ENCODE peak calls at places on chromosome 22, in four cellular contexts. J is Calu3, Y is cardiac fibroblast, W is brain microvascular endothelial cell. I is an unnamed sample.

GRCh38 chr22:30575011-30575671 is 676 bp upstream of the GAL3ST1 start:
- DNase-seq in J (no peak), Y (peak; percentile 93), W (peak; percentile 2), I (no peak)

GRCh38 chr22:21936151-21936778 is 16.4 kb downstream of the PPM1F start:
- DNase-seq in J (no peak), Y (peak; percentile 28), W (no peak), I (no peak)

GRCh38 chr22:28408702-28409101 is 270.9 kb downstream of the TTC28 start:
- DNase-seq in J (no peak), Y (no peak), W (no peak), I (no peak)

GRCh38 chr22:25567305-25567704 is 2.8 kb downstream of the GRK3 start:
- DNase-seq in J (no peak), Y (no peak), W (no peak), I (no peak)

GRCh38 chr22:31140746-31141145 is 438 bp upstream of the PLA2G3 start:
- DNase-seq in J (no peak), Y (no peak), W (no peak), I (no peak)

GRCh38 chr22:22111267-22111751 is 128.7 kb upstream of the TOP3B start:
- DNase-seq in J (no peak), Y (peak; percentile 35), W (peak; percentile 81), I (peak; percentile 19)

GRCh38 chr22:46102752-46103151 is 47.6 kb upstream of the PPARA start:
- DNase-seq in J (no peak), Y (no peak), W (no peak), I (no peak)

GRCh38 chr22:29480512-29481264 is 670 bp downstream of the NEFH start:
- DNase-seq in J (no peak), Y (peak; percentile 71), W (no peak), I (peak; percentile 54)

GRCh38 chr22:36299911-36300310 is 47.0 kb downstream of the APOL1 start:
- DNase-seq in J (no peak), Y (no peak), W (no peak), I (no peak)

GRCh38 chr22:17199131-17199731 is 20.0 kb downstream of the ADA2 start:
- DNase-seq in J (no peak), Y (peak; percentile 68), W (no peak), I (no peak)

GRCh38 chr22:22166941-22167713 is 77.5 kb upstream of the VPREB1 start:
- DNase-seq in J (no peak), Y (no peak), W (no peak), I (no peak)

GRCh38 chr22:28155808-28156207 is 236.8 kb upstream of the PITPNB start:
- DNase-seq in J (no peak), Y (peak; percentile 62), W (no peak), I (no peak)

GRCh38 chr22:25357056-25357455 is 137.6 kb downstream of the CRYBB2 start:
- DNase-seq in J (no peak), Y (no peak), W (no peak), I (no peak)

GRCh38 chr22:47043835-47044721 is 281.6 kb downstream of the TBC1D22A start:
- DNase-seq in J (no peak), Y (peak; percentile 32), W (no peak), I (no peak)

GRCh38 chr22:29936186-29936585 is 53.2 kb downstream of the MTMR3 start:
- DNase-seq in J (peak; percentile 10), Y (no peak), W (no peak), I (no peak)

GRCh38 chr22:49882519-49883293 is 29.1 kb downstream of the ZBED4 start:
- DNase-seq in J (no peak), Y (no peak), W (peak; percentile 11), I (no peak)

GRCh38 chr22:24751518-24751917 is 23.0 kb downstream of the PIWIL3 start:
- DNase-seq in J (no peak), Y (no peak), W (no peak), I (no peak)

GRCh38 chr22:20494978-20495860 is at the start of gene KLHL22:
- DNase-seq in J (peak; percentile 17), Y (no peak), W (no peak), I (peak; percentile 13)

GRCh38 chr22:28922540-28923244 is 39.3 kb downstream of the ZNRF3 start:
- DNase-seq in J (no peak), Y (no peak), W (no peak), I (no peak)

GRCh38 chr22:49086181-49086580 is 741.5 kb downstream of the BRD1 start:
- DNase-seq in J (no peak), Y (no peak), W (no peak), I (no peak)

GRCh38 chr22:30301995-30302809 is 12.9 kb upstream of the CASTOR1 start:
- DNase-seq in J (peak; percentile 59), Y (peak; percentile 73), W (no peak), I (peak; percentile 82)

GRCh38 chr22:49833340-49834007 is 5.8 kb upstream of the BRD1 start:
- DNase-seq in J (peak; percentile 76), Y (no peak), W (no peak), I (peak; percentile 99)

GRCh38 chr22:20117656-20118571 is 888 bp upstream of the TRMT2A start:
- DNase-seq in J (peak; percentile 19), Y (peak; percentile 25), W (peak; percentile 6), I (no peak)

GRCh38 chr22:24440270-24440717 is 12.9 kb downstream of the ADORA2A start:
- DNase-seq in J (no peak), Y (no peak), W (no peak), I (no peak)

GRCh38 chr22:33823552-33823951 is 96.7 kb downstream of the LARGE1 start:
- DNase-seq in J (no peak), Y (peak; percentile 19), W (peak; percentile 75), I (no peak)

GRCh38 chr22:50314455-50315288 is 7.2 kb upstream of the PLXNB2 start:
- DNase-seq in J (no peak), Y (no peak), W (no peak), I (no peak)

GRCh38 chr22:30453731-30454510 is 17.9 kb downstream of the SEC14L3 start:
- DNase-seq in J (peak; percentile 23), Y (peak; percentile 59), W (no peak), I (no peak)

GRCh38 chr22:42581762-42582716 is 28.3 kb downstream of the SERHL2 start:
- DNase-seq in J (peak; percentile 87), Y (peak; percentile 80), W (peak; percentile 41), I (no peak)

GRCh38 chr22:19936513-19936912 is 5.1 kb upstream of the COMT start:
- DNase-seq in J (no peak), Y (no peak), W (no peak), I (no peak)

GRCh38 chr22:17205432-17205831 is 13.8 kb downstream of the ADA2 start:
- DNase-seq in J (no peak), Y (peak; percentile 12), W (no peak), I (no peak)

GRCh38 chr22:19897726-19898515 is 43.2 kb upstream of the GNB1L start:
- DNase-seq in J (no peak), Y (no peak), W (no peak), I (no peak)

GRCh38 chr22:43014062-43014875 is 680 bp downstream of the PACSIN2 start:
- DNase-seq in J (peak; percentile 54), Y (peak; percentile 35), W (no peak), I (peak; percentile 44)

GRCh38 chr22:50729391-50730012 is 8.5 kb upstream of the ACR start:
- DNase-seq in J (no peak), Y (no peak), W (no peak), I (no peak)

GRCh38 chr22:17366830-17367229 is 2.4 kb upstream of the CECR2 start:
- DNase-seq in J (peak; percentile 31), Y (peak; percentile 53), W (no peak), I (no peak)

GRCh38 chr22:36243996-36244395 is 4.7 kb upstream of the APOL2 start:
- DNase-seq in J (no peak), Y (no peak), W (no peak), I (no peak)

GRCh38 chr22:47389201-47389600 is 626.8 kb downstream of the TBC1D22A start:
- DNase-seq in J (no peak), Y (no peak), W (no peak), I (no peak)

GRCh38 chr22:19984851-19985811 is 31.5 kb downstream of the ARVCF start:
- DNase-seq in J (no peak), Y (no peak), W (no peak), I (no peak)

GRCh38 chr22:38383417-38383816 is 66.2 kb upstream of the CSNK1E start:
- DNase-seq in J (no peak), Y (peak; percentile 17), W (no peak), I (no peak)
- TF ChIP-seq CTCF in J (no peak), Y (no peak), W (no peak), I (no peak)

GRCh38 chr22:44889233-44889878 is 120.4 kb downstream of the PHF21B start:
- DNase-seq in J (no peak), Y (no peak), W (no peak), I (no peak)
- TF ChIP-seq CTCF in J (no peak), Y (no peak), W (no peak), I (no peak)

GRCh38 chr22:39134366-39135091 is 18.0 kb downstream of the CBX7 start:
- DNase-seq in J (no peak), Y (no peak), W (no peak), I (no peak)

GRCh38 chr22:39132281-39132680 is 20.2 kb downstream of the CBX7 start:
- DNase-seq in J (no peak), Y (no peak), W (no peak), I (no peak)

GRCh38 chr22:39135092-39135896 is 17.2 kb downstream of the CBX7 start:
- DNase-seq in J (peak; percentile 78), Y (peak; percentile 42), W (peak; percentile 32), I (peak; percentile 71)

GRCh38 chr22:39132871-39133524 is 19.5 kb downstream of the CBX7 start:
- DNase-seq in J (no peak), Y (no peak), W (no peak), I (no peak)

DNA sequence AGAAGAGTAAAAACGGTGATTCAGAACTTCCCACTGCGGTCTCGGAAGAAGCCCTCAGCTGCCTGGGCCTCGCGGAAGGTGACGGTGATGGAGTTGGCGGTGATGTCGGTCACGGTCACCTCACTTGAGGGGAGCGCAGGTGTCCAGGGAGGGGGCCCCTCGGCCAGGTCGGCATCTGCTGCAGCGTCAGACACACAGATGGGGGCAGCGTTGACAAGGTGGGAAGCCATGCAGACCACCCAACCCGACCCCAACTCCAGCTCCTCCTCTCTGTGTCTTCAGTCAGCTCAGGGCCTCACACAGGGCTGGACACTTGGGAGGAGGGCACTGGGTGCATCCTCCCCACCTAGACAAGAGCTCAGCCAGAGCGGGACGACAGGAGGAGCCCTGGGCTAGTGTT is 18.6 kb downstream of the CBX7 start:
- DNase-seq in J (no peak), Y (no peak), W (no peak), I (no peak)
- TF ChIP-seq CTCF in J (no peak), Y (no peak), W (no peak), I (no peak)

GRCh38 chr22:32776397-32776796 is 25.1 kb upstream of the TIMP3 start:
- DNase-seq in J (no peak), Y (no peak), W (no peak), I (no peak)

GRCh38 chr22:32776800-32777199 is 24.7 kb upstream of the TIMP3 start:
- DNase-seq in J (no peak), Y (no peak), W (no peak), I (no peak)

GRCh38 chr22:32777997-32778396 is 23.5 kb upstream of the TIMP3 start:
- DNase-seq in J (no peak), Y (no peak), W (no peak), I (no peak)

GRCh38 chr22:32771761-32772160 is 29.7 kb upstream of the TIMP3 start:
- DNase-seq in J (no peak), Y (no peak), W (no peak), I (no peak)

DNA sequence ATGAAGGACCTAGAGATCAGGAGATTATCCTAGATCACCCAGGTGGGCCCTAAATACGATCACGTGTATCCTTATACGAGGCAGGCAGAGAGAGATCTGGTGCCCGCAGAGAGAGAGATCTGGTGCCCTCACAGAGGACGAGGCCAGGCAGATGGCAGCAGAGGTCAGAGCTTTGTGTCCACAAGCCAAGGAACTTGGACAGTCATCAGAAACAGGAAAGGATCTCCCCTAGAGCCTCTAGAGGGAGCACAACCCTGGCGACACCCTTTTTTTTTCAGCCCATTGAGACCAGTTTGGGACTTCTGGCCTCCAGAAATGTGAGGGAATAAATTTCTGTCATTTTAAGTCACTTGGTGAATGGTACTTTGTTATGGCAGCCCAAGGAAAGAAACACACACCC is 25.5 kb upstream of the TIMP3 start:
- DNase-seq in J (no peak), Y (no peak), W (no peak), I (peak; percentile 52)
- TF ChIP-seq CTCF in J (peak; percentile 23), Y (peak; percentile 36), W (peak; percentile 65), I (peak; percentile 64)